ENCODE peak calls at places on chromosomes 6 and 20, in five cellular contexts. B is stimulated activated CD8-positive, alpha-beta memory T cell treated with anti-CD3 and anti-CD28 coated beads, Interleukin-2, amount 100 ng/mL, for 1 hour; K is cardiac muscle cell; J is GM23338; T is Right ventricle myocardium superior. L is an unnamed sample.
A peak's percentile ranks its signal among the peaks of the same experiment; 100 is the strongest.

GRCh38 chr6:130473886-130474285 is 108.1 kb downstream of the TMEM200A start:
- DNase-seq in B (no peak), J (no peak), T (no peak), K (no peak), L (peak; percentile 97)

GRCh38 chr6:10391799-10392198 is 23.1 kb downstream of the TFAP2A start:
- DNase-seq in B (no peak), K (no peak), J (peak; percentile 79), T (no peak), L (no peak)

GRCh38 chr6:38775870-38776269 is 60.8 kb downstream of the DNAH8 start:
- DNase-seq in J (no peak), T (no peak), B (no peak), K (no peak), L (no peak)

GRCh38 chr6:107243471-107243870 is 128.2 kb upstream of the BEND3 start:
- DNase-seq in B (no peak), T (no peak), K (no peak), J (no peak), L (no peak)

GRCh38 chr6:125191916-125192609 is 38.5 kb downstream of the TPD52L1 start:
- DNase-seq in J (peak; percentile 89), K (peak; percentile 42), T (peak; percentile 44), B (peak; percentile 12), L (peak; percentile 93)

GRCh38 chr6:35718911-35719381 is 17.9 kb upstream of the ARMC12 start:
- DNase-seq in T (peak; percentile 60), K (no peak), B (no peak), J (no peak), L (no peak)

GRCh38 chr6:35497571-35498406 is 910 bp upstream of the TEAD3 start:
- DNase-seq in K (peak; percentile 66), J (peak; percentile 90), B (no peak), T (peak; percentile 85), L (peak; percentile 77)

GRCh38 chr6:136063095-136063494 is 187.0 kb downstream of the MTFR2 start:
- DNase-seq in J (no peak), B (no peak), K (no peak), T (no peak), L (peak; percentile 76)

GRCh38 chr6:155883334-155883731 is 427.7 kb upstream of the NOX3 start:
- DNase-seq in T (no peak), B (no peak), J (no peak), K (no peak), L (no peak)

GRCh38 chr20:41050361-41051019 is 21.9 kb downstream of the TOP1 start:
- DNase-seq in T (no peak), K (peak; percentile 60), J (no peak), B (no peak), L (peak; percentile 52)

GRCh38 chr6:33418690-33419291 is 884 bp upstream of the CUTA start:
- DNase-seq in K (no peak), T (no peak), B (no peak), J (peak; percentile 56), L (no peak)

GRCh38 chr20:313948-314347 is 11.4 kb upstream of the SOX12 start:
- DNase-seq in B (no peak), K (no peak), J (no peak), T (no peak), L (peak; percentile 94)

GRCh38 chr6:17385660-17386059 is 7.7 kb upstream of the CAP2 start:
- DNase-seq in K (no peak), B (no peak), J (no peak), T (no peak), L (no peak)

GRCh38 chr6:139602577-139602976 is 228.1 kb upstream of the CITED2 start:
- DNase-seq in K (peak; percentile 35), J (no peak), T (no peak), B (no peak), L (no peak)

GRCh38 chr6:27977387-27977786 is 20.3 kb downstream of the OR2B6 start:
- DNase-seq in J (no peak), T (no peak), K (no peak), B (no peak), L (no peak)

GRCh38 chr6:107806675-107807074 is 17.4 kb downstream of the SCML4 start:
- DNase-seq in B (no peak), T (no peak), K (no peak), J (no peak), L (no peak)

GRCh38 chr20:1809611-1810510 is 85.3 kb upstream of the SIRPA start:
- DNase-seq in K (no peak), T (no peak), J (no peak), B (no peak), L (peak; percentile 96)

GRCh38 chr6:127518212-127518709 is 874 bp downstream of the MTCL3 start:
- DNase-seq in B (no peak), J (peak; percentile 62), T (no peak), K (no peak), L (no peak)

GRCh38 chr20:33561981-33562601 is 72.2 kb downstream of the CBFA2T2 start:
- DNase-seq in J (peak; percentile 52), T (peak; percentile 61), K (peak; percentile 89), B (no peak), L (peak; percentile 85)

GRCh38 chr6:13873288-13874190 is 51.2 kb upstream of the RNF182 start:
- DNase-seq in K (peak; percentile 66), J (peak; percentile 95), T (peak; percentile 68), B (peak; percentile 37), L (peak; percentile 70)

GRCh38 chr6:158660331-158660730 is 10.5 kb downstream of the SYTL3 start:
- DNase-seq in J (peak; percentile 80), B (no peak), K (no peak), T (no peak), L (peak; percentile 22)

GRCh38 chr20:63533871-63534393 is 3.2 kb downstream of the PTK6 start:
- DNase-seq in J (no peak), B (no peak), T (no peak), K (no peak), L (no peak)

GRCh38 chr6:116144590-116144989 is 18.7 kb upstream of the COL10A1 start:
- DNase-seq in T (no peak), B (no peak), J (no peak), K (no peak), L (peak; percentile 83)